ENCODE peak calls at places on chromosomes 1 and 21, in five cellular contexts. One of them, this sample, is unnamed.

GRCh38 chr1:34781071-34781843 is at the start of gene GJB3:
- DNase-seq in stimulated activated CD4-positive, alpha-beta T cell treated with anti-CD3 and anti-CD28 coated beads, Interleukin-1b, Interleukin-23, amount 100 ng/mL, for 24 hours: no peak
- DNase-seq in left kidney: peak; percentile 43
- DNase-seq in endothelial cell: peak; percentile 29
- DNase-seq in PC-3: peak; percentile 73
- DNase-seq in this sample: peak; percentile 76

GRCh38 chr1:107787299-107787698 is 177.7 kb downstream of the VAV3 start:
- DNase-seq in PC-3: no peak
- DNase-seq in left kidney: no peak
- DNase-seq in endothelial cell: peak; percentile 26
- DNase-seq in stimulated activated CD4-positive, alpha-beta T cell treated with anti-CD3 and anti-CD28 coated beads, Interleukin-1b, Interleukin-23, amount 100 ng/mL, for 24 hours: no peak
- DNase-seq in this sample: no peak

GRCh38 chr21:45981641-45982255 is at the start of gene COL6A1:
- DNase-seq in PC-3: peak; percentile 50
- DNase-seq in stimulated activated CD4-positive, alpha-beta T cell treated with anti-CD3 and anti-CD28 coated beads, Interleukin-1b, Interleukin-23, amount 100 ng/mL, for 24 hours: no peak
- DNase-seq in endothelial cell: peak; percentile 59
- DNase-seq in left kidney: peak; percentile 82
- DNase-seq in this sample: peak; percentile 62

GRCh38 chr1:232463226-232463625 is 166.7 kb downstream of the SIPA1L2 start:
- DNase-seq in stimulated activated CD4-positive, alpha-beta T cell treated with anti-CD3 and anti-CD28 coated beads, Interleukin-1b, Interleukin-23, amount 100 ng/mL, for 24 hours: no peak
- DNase-seq in left kidney: no peak
- DNase-seq in PC-3: peak; percentile 11
- DNase-seq in endothelial cell: no peak
- DNase-seq in this sample: no peak

GRCh38 chr1:46819335-46819734 is 20.5 kb downstream of the CYP4B1 start:
- DNase-seq in endothelial cell: no peak
- DNase-seq in left kidney: no peak
- DNase-seq in stimulated activated CD4-positive, alpha-beta T cell treated with anti-CD3 and anti-CD28 coated beads, Interleukin-1b, Interleukin-23, amount 100 ng/mL, for 24 hours: no peak
- DNase-seq in PC-3: no peak
- DNase-seq in this sample: no peak

GRCh38 chr1:6359568-6360496 is 33.7 kb downstream of the ACOT7 start:
- DNase-seq in stimulated activated CD4-positive, alpha-beta T cell treated with anti-CD3 and anti-CD28 coated beads, Interleukin-1b, Interleukin-23, amount 100 ng/mL, for 24 hours: no peak
- DNase-seq in left kidney: peak; percentile 84
- DNase-seq in PC-3: no peak
- DNase-seq in endothelial cell: peak; percentile 31
- DNase-seq in this sample: peak; percentile 57

GRCh38 chr1:24233684-24234600 is 46.9 kb upstream of the IFNLR1 start:
- DNase-seq in left kidney: no peak
- DNase-seq in endothelial cell: no peak
- DNase-seq in stimulated activated CD4-positive, alpha-beta T cell treated with anti-CD3 and anti-CD28 coated beads, Interleukin-1b, Interleukin-23, amount 100 ng/mL, for 24 hours: no peak
- DNase-seq in PC-3: no peak
- DNase-seq in this sample: no peak

GRCh38 chr21:32309906-32310460 is 11.3 kb downstream of the MRAP start:
- DNase-seq in endothelial cell: no peak
- DNase-seq in PC-3: no peak
- DNase-seq in stimulated activated CD4-positive, alpha-beta T cell treated with anti-CD3 and anti-CD28 coated beads, Interleukin-1b, Interleukin-23, amount 100 ng/mL, for 24 hours: no peak
- DNase-seq in left kidney: no peak
- DNase-seq in this sample: no peak

GRCh38 chr1:212290608-212291007 is 5.4 kb downstream of the PPP2R5A start:
- DNase-seq in left kidney: no peak
- DNase-seq in endothelial cell: no peak
- DNase-seq in stimulated activated CD4-positive, alpha-beta T cell treated with anti-CD3 and anti-CD28 coated beads, Interleukin-1b, Interleukin-23, amount 100 ng/mL, for 24 hours: no peak
- DNase-seq in PC-3: peak; percentile 69
- DNase-seq in this sample: no peak

GRCh38 chr1:26025517-26025916 is 3.9 kb downstream of the EXTL1 start:
- DNase-seq in endothelial cell: no peak
- DNase-seq in stimulated activated CD4-positive, alpha-beta T cell treated with anti-CD3 and anti-CD28 coated beads, Interleukin-1b, Interleukin-23, amount 100 ng/mL, for 24 hours: no peak
- DNase-seq in PC-3: no peak
- DNase-seq in left kidney: no peak
- DNase-seq in this sample: no peak

GRCh38 chr1:115647507-115647906 is 5.7 kb downstream of the VANGL1 start:
- DNase-seq in left kidney: no peak
- DNase-seq in PC-3: no peak
- DNase-seq in stimulated activated CD4-positive, alpha-beta T cell treated with anti-CD3 and anti-CD28 coated beads, Interleukin-1b, Interleukin-23, amount 100 ng/mL, for 24 hours: no peak
- DNase-seq in endothelial cell: no peak
- DNase-seq in this sample: no peak

GRCh38 chr1:1371354-1371740 is 3.7 kb downstream of the AURKAIP1 start:
- DNase-seq in stimulated activated CD4-positive, alpha-beta T cell treated with anti-CD3 and anti-CD28 coated beads, Interleukin-1b, Interleukin-23, amount 100 ng/mL, for 24 hours: no peak
- DNase-seq in PC-3: no peak
- DNase-seq in endothelial cell: no peak
- DNase-seq in left kidney: no peak
- DNase-seq in this sample: no peak

GRCh38 chr1:29719253-29719652 is 482.9 kb downstream of the PTPRU start:
- DNase-seq in stimulated activated CD4-positive, alpha-beta T cell treated with anti-CD3 and anti-CD28 coated beads, Interleukin-1b, Interleukin-23, amount 100 ng/mL, for 24 hours: no peak
- DNase-seq in PC-3: peak; percentile 82
- DNase-seq in left kidney: no peak
- DNase-seq in endothelial cell: no peak
- DNase-seq in this sample: no peak

GRCh38 chr1:109819365-109819764 is 55.6 kb upstream of the EPS8L3 start:
- DNase-seq in PC-3: no peak
- DNase-seq in left kidney: no peak
- DNase-seq in stimulated activated CD4-positive, alpha-beta T cell treated with anti-CD3 and anti-CD28 coated beads, Interleukin-1b, Interleukin-23, amount 100 ng/mL, for 24 hours: no peak
- DNase-seq in endothelial cell: no peak
- DNase-seq in this sample: no peak

GRCh38 chr1:51488372-51489050 is 30.6 kb downstream of the EPS15 start:
- DNase-seq in stimulated activated CD4-positive, alpha-beta T cell treated with anti-CD3 and anti-CD28 coated beads, Interleukin-1b, Interleukin-23, amount 100 ng/mL, for 24 hours: no peak
- DNase-seq in endothelial cell: no peak
- DNase-seq in PC-3: no peak
- DNase-seq in left kidney: no peak
- DNase-seq in this sample: no peak

GRCh38 chr1:226076378-226076777 is 13.9 kb downstream of the H3-3A start:
- DNase-seq in stimulated activated CD4-positive, alpha-beta T cell treated with anti-CD3 and anti-CD28 coated beads, Interleukin-1b, Interleukin-23, amount 100 ng/mL, for 24 hours: no peak
- DNase-seq in PC-3: no peak
- DNase-seq in endothelial cell: no peak
- DNase-seq in left kidney: no peak
- DNase-seq in this sample: no peak

GRCh38 chr1:201217146-201217545 is 26.5 kb downstream of the IGFN1 start:
- DNase-seq in PC-3: no peak
- DNase-seq in endothelial cell: peak; percentile 2
- DNase-seq in left kidney: no peak
- DNase-seq in stimulated activated CD4-positive, alpha-beta T cell treated with anti-CD3 and anti-CD28 coated beads, Interleukin-1b, Interleukin-23, amount 100 ng/mL, for 24 hours: no peak
- DNase-seq in this sample: peak; percentile 19

GRCh38 chr1:221829327-221830011 is 87.6 kb upstream of the DUSP10 start:
- DNase-seq in left kidney: no peak
- DNase-seq in endothelial cell: no peak
- DNase-seq in PC-3: peak; percentile 82
- DNase-seq in stimulated activated CD4-positive, alpha-beta T cell treated with anti-CD3 and anti-CD28 coated beads, Interleukin-1b, Interleukin-23, amount 100 ng/mL, for 24 hours: peak; percentile 58
- DNase-seq in this sample: no peak

GRCh38 chr1:81379430-81379829 is 421.3 kb upstream of the ADGRL2 start:
- DNase-seq in endothelial cell: no peak
- DNase-seq in stimulated activated CD4-positive, alpha-beta T cell treated with anti-CD3 and anti-CD28 coated beads, Interleukin-1b, Interleukin-23, amount 100 ng/mL, for 24 hours: no peak
- DNase-seq in PC-3: no peak
- DNase-seq in left kidney: no peak
- DNase-seq in this sample: no peak

GRCh38 chr1:37477946-37478345 is 3.6 kb downstream of the ZC3H12A start:
- DNase-seq in stimulated activated CD4-positive, alpha-beta T cell treated with anti-CD3 and anti-CD28 coated beads, Interleukin-1b, Interleukin-23, amount 100 ng/mL, for 24 hours: no peak
- DNase-seq in endothelial cell: no peak
- DNase-seq in PC-3: peak; percentile 26
- DNase-seq in left kidney: no peak
- DNase-seq in this sample: no peak

GRCh38 chr1:216562383-216562782 is 139.1 kb upstream of the USH2A start:
- DNase-seq in left kidney: no peak
- DNase-seq in endothelial cell: no peak
- DNase-seq in stimulated activated CD4-positive, alpha-beta T cell treated with anti-CD3 and anti-CD28 coated beads, Interleukin-1b, Interleukin-23, amount 100 ng/mL, for 24 hours: no peak
- DNase-seq in PC-3: peak; percentile 24
- DNase-seq in this sample: no peak

GRCh38 chr1:86231076-86231475 is 74.5 kb upstream of the COL24A1 start:
- DNase-seq in left kidney: no peak
- DNase-seq in endothelial cell: no peak
- DNase-seq in PC-3: no peak
- DNase-seq in stimulated activated CD4-positive, alpha-beta T cell treated with anti-CD3 and anti-CD28 coated beads, Interleukin-1b, Interleukin-23, amount 100 ng/mL, for 24 hours: no peak
- DNase-seq in this sample: no peak

GRCh38 chr1:26530898-26531598 is 1.5 kb downstream of the RPS6KA1 start:
- DNase-seq in endothelial cell: no peak
- DNase-seq in PC-3: peak; percentile 92
- DNase-seq in stimulated activated CD4-positive, alpha-beta T cell treated with anti-CD3 and anti-CD28 coated beads, Interleukin-1b, Interleukin-23, amount 100 ng/mL, for 24 hours: no peak
- DNase-seq in left kidney: peak; percentile 69
- DNase-seq in this sample: peak; percentile 82

GRCh38 chr1:45493116-45493697 is 2.2 kb upstream of the TESK2 start:
- DNase-seq in PC-3: peak; percentile 77
- DNase-seq in stimulated activated CD4-positive, alpha-beta T cell treated with anti-CD3 and anti-CD28 coated beads, Interleukin-1b, Interleukin-23, amount 100 ng/mL, for 24 hours: no peak
- DNase-seq in endothelial cell: peak; percentile 61
- DNase-seq in left kidney: peak; percentile 69
- DNase-seq in this sample: peak; percentile 66

GRCh38 chr21:36524477-36524876 is 44.6 kb upstream of the CLDN14 start:
- DNase-seq in PC-3: no peak
- DNase-seq in left kidney: no peak
- DNase-seq in stimulated activated CD4-positive, alpha-beta T cell treated with anti-CD3 and anti-CD28 coated beads, Interleukin-1b, Interleukin-23, amount 100 ng/mL, for 24 hours: no peak
- DNase-seq in endothelial cell: no peak
- DNase-seq in this sample: no peak

GRCh38 chr1:183622884-183623785 is 12.4 kb downstream of the ARPC5 start:
- DNase-seq in endothelial cell: peak; percentile 49
- DNase-seq in PC-3: peak; percentile 70
- DNase-seq in stimulated activated CD4-positive, alpha-beta T cell treated with anti-CD3 and anti-CD28 coated beads, Interleukin-1b, Interleukin-23, amount 100 ng/mL, for 24 hours: no peak
- DNase-seq in left kidney: peak; percentile 90
- DNase-seq in this sample: peak; percentile 56

GRCh38 chr1:23463286-23463685 is 20.7 kb downstream of the ASAP3 start:
- DNase-seq in PC-3: no peak
- DNase-seq in left kidney: no peak
- DNase-seq in endothelial cell: no peak
- DNase-seq in stimulated activated CD4-positive, alpha-beta T cell treated with anti-CD3 and anti-CD28 coated beads, Interleukin-1b, Interleukin-23, amount 100 ng/mL, for 24 hours: no peak
- DNase-seq in this sample: no peak

GRCh38 chr1:198165927-198166647 is 9.3 kb downstream of the NEK7 start:
- DNase-seq in PC-3: no peak
- DNase-seq in stimulated activated CD4-positive, alpha-beta T cell treated with anti-CD3 and anti-CD28 coated beads, Interleukin-1b, Interleukin-23, amount 100 ng/mL, for 24 hours: no peak
- DNase-seq in left kidney: peak; percentile 49
- DNase-seq in endothelial cell: no peak
- DNase-seq in this sample: no peak

This sample was measured in H1.